ENCODE peak calls at places on chromosome 9, in six cellular contexts. One of them, this sample, is unnamed.

GRCh38 chr9:84138543-84138942 is 157.9 kb downstream of the RMI1 start:
- DNase-seq in upper lobe of right lung: no peak
- DNase-seq in CD8-positive, alpha-beta T cell: no peak
- DNase-seq in A549: no peak
- DNase-seq in breast epithelium: no peak
- DNase-seq in psoas muscle: no peak
- DNase-seq in this sample: no peak

GRCh38 chr9:18905033-18905882 is 127.8 kb downstream of the SAXO1 start:
- DNase-seq in CD8-positive, alpha-beta T cell: no peak
- DNase-seq in breast epithelium: no peak
- DNase-seq in upper lobe of right lung: no peak
- DNase-seq in psoas muscle: no peak
- DNase-seq in A549: no peak
- DNase-seq in this sample: no peak

GRCh38 chr9:134391319-134392231 is 65.3 kb downstream of the RXRA start:
- DNase-seq in CD8-positive, alpha-beta T cell: peak; percentile 71
- DNase-seq in psoas muscle: no peak
- DNase-seq in breast epithelium: no peak
- DNase-seq in A549: no peak
- DNase-seq in upper lobe of right lung: no peak
- DNase-seq in this sample: no peak

GRCh38 chr9:117771162-117771561 is 67.0 kb downstream of the TLR4 start:
- DNase-seq in upper lobe of right lung: no peak
- DNase-seq in A549: no peak
- DNase-seq in psoas muscle: no peak
- DNase-seq in breast epithelium: no peak
- DNase-seq in CD8-positive, alpha-beta T cell: no peak
- DNase-seq in this sample: no peak

GRCh38 chr9:129176786-129177442 is 1.1 kb downstream of the IER5L start:
- DNase-seq in CD8-positive, alpha-beta T cell: no peak
- DNase-seq in psoas muscle: peak; percentile 44
- DNase-seq in breast epithelium: no peak
- DNase-seq in A549: no peak
- DNase-seq in upper lobe of right lung: peak; percentile 81
- DNase-seq in this sample: no peak

GRCh38 chr9:75148551-75148950 is 60.2 kb downstream of the OSTF1 start:
- DNase-seq in A549: no peak
- DNase-seq in breast epithelium: no peak
- DNase-seq in CD8-positive, alpha-beta T cell: no peak
- DNase-seq in psoas muscle: no peak
- DNase-seq in upper lobe of right lung: no peak
- DNase-seq in this sample: no peak

GRCh38 chr9:126158591-126159519 is 167.8 kb upstream of the MVB12B start:
- DNase-seq in upper lobe of right lung: peak; percentile 20
- DNase-seq in A549: no peak
- DNase-seq in breast epithelium: no peak
- DNase-seq in psoas muscle: no peak
- DNase-seq in CD8-positive, alpha-beta T cell: no peak
- DNase-seq in this sample: no peak

GRCh38 chr9:125550216-125550614 is 156.8 kb downstream of the MAPKAP1 start:
- DNase-seq in psoas muscle: no peak
- DNase-seq in breast epithelium: no peak
- DNase-seq in upper lobe of right lung: no peak
- DNase-seq in CD8-positive, alpha-beta T cell: no peak
- DNase-seq in A549: no peak
- DNase-seq in this sample: no peak

GRCh38 chr9:13942695-13943094 is 371.2 kb downstream of the NFIB start:
- DNase-seq in A549: peak; percentile 36
- DNase-seq in breast epithelium: no peak
- DNase-seq in CD8-positive, alpha-beta T cell: no peak
- DNase-seq in psoas muscle: peak; percentile 15
- DNase-seq in upper lobe of right lung: no peak
- DNase-seq in this sample: no peak

GRCh38 chr9:93210974-93211653 is 27.2 kb downstream of the WNK2 start:
- DNase-seq in upper lobe of right lung: no peak
- DNase-seq in CD8-positive, alpha-beta T cell: no peak
- DNase-seq in A549: no peak
- DNase-seq in breast epithelium: no peak
- DNase-seq in psoas muscle: no peak
- DNase-seq in this sample: no peak

GRCh38 chr9:70998962-70999361 is 122.5 kb downstream of the TRPM3 start:
- DNase-seq in upper lobe of right lung: no peak
- DNase-seq in CD8-positive, alpha-beta T cell: no peak
- DNase-seq in breast epithelium: no peak
- DNase-seq in A549: no peak
- DNase-seq in psoas muscle: no peak
- DNase-seq in this sample: no peak

GRCh38 chr9:77667151-77667550 is 19.0 kb upstream of the GNA14 start:
- DNase-seq in A549: no peak
- DNase-seq in CD8-positive, alpha-beta T cell: no peak
- DNase-seq in upper lobe of right lung: no peak
- DNase-seq in psoas muscle: no peak
- DNase-seq in breast epithelium: no peak
- DNase-seq in this sample: no peak

GRCh38 chr9:114405294-114406034 is 17.7 kb upstream of the AKNA start:
- DNase-seq in breast epithelium: peak; percentile 61
- DNase-seq in CD8-positive, alpha-beta T cell: peak; percentile 80
- DNase-seq in psoas muscle: peak; percentile 70
- DNase-seq in A549: peak; percentile 90
- DNase-seq in upper lobe of right lung: peak; percentile 82
- DNase-seq in this sample: no peak

GRCh38 chr9:38025166-38025565 is 43.9 kb downstream of the SHB start:
- DNase-seq in breast epithelium: no peak
- DNase-seq in A549: no peak
- DNase-seq in upper lobe of right lung: no peak
- DNase-seq in CD8-positive, alpha-beta T cell: no peak
- DNase-seq in psoas muscle: no peak
- DNase-seq in this sample: no peak
- H3K4me1 ChIP-seq in breast epithelium: peaks cover 45% of the 10 kb centered on the region
- H3K4me1 ChIP-seq in A549: peaks cover 97% of the 10 kb centered on the region
- H3K4me1 ChIP-seq in upper lobe of right lung: peaks cover 60% of the 10 kb centered on the region
- H3K4me1 ChIP-seq in CD8-positive, alpha-beta T cell: no peaks in the 10 kb centered on the region
- H3K4me1 ChIP-seq in psoas muscle: peaks cover 51% of the 10 kb centered on the region
- H3K4me1 ChIP-seq in this sample: peaks cover 32% of the 10 kb centered on the region

DNA sequence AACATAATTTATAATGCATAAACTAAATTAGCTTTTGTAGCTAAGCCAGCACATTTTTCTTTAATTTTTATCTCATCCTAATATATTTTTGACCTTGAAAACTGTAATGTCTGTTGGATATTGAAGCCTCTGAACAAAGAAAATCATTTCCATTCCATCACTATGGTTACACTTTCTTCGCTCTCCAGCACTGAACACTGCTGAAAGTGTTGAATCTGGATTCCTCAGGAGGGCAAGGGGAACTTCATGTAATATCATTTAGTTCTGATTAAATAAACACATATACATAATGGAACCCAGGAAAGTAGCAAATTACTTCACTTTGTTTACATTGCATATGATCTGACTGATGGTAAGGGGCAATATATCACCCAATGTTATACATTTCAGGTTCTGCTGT is 329.2 kb downstream of the ELAVL2 start:
- DNase-seq in upper lobe of right lung: no peak
- DNase-seq in psoas muscle: no peak
- DNase-seq in A549: no peak
- DNase-seq in CD8-positive, alpha-beta T cell: no peak
- DNase-seq in breast epithelium: no peak
- DNase-seq in this sample: no peak
- H3K27ac ChIP-seq in upper lobe of right lung: no peak overlapping the region
- H3K27ac ChIP-seq in psoas muscle: no peak overlapping the region
- H3K27ac ChIP-seq in A549: no peak overlapping the region
- H3K27ac ChIP-seq in CD8-positive, alpha-beta T cell: no peak overlapping the region
- H3K27ac ChIP-seq in breast epithelium: no peak overlapping the region
- H3K27ac ChIP-seq in this sample: no peak overlapping the region

DNA sequence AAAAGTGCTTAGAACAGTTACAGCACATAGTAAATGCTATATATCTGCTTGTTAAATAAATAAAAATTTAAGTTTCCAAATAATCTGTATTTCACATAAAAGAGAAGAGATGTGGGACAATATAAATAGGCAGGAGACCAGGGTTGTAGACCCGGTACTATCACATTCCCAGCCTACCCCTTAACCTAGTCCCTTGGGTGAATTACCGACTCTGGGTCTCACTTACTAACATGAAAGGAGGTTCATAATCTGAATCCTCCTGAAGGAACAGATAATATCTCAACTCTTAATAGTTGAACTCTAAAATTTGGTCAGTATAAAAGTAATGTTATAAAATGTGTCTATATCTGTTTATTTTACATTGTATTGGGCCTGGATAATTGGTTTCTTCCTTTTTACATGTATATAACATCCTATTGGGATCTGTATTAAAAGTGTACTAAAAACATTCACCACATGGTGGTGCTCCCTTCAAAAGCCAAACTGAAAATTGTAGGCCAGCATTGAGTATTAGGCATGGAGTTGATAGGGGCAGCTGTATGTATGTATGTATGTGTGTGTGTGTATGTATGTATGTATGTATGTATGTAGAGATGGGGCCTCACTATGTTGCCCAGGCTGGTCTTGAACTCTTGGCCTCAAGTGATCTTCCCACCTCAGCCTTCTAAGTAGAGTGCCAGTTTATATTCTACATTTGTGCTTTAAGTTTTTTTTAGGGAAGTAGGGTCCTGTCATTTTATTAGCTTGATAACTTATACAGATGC is 64.2 kb upstream of the ABL1 start:
- DNase-seq in A549: peak; percentile 71
- DNase-seq in upper lobe of right lung: no peak
- DNase-seq in CD8-positive, alpha-beta T cell: no peak
- DNase-seq in breast epithelium: no peak
- DNase-seq in psoas muscle: no peak
- DNase-seq in this sample: no peak
- TF ChIP-seq CTCF in A549: peak; percentile 87
- TF ChIP-seq CTCF in upper lobe of right lung: peak; percentile 67
- TF ChIP-seq CTCF in CD8-positive, alpha-beta T cell: peak; percentile 70
- TF ChIP-seq CTCF in breast epithelium: peak; percentile 75
- TF ChIP-seq CTCF in psoas muscle: peak; percentile 71
- TF ChIP-seq CTCF in this sample: peak; percentile 67

GRCh38 chr9:69379250-69379982 is 54.4 kb downstream of the ENTREP1 start:
- DNase-seq in psoas muscle: peak; percentile 47
- DNase-seq in A549: no peak
- DNase-seq in breast epithelium: no peak
- DNase-seq in CD8-positive, alpha-beta T cell: no peak
- DNase-seq in upper lobe of right lung: no peak
- DNase-seq in this sample: no peak
- H3K4me1 ChIP-seq in psoas muscle: peaks cover 68% of the 10 kb centered on the region
- H3K4me1 ChIP-seq in A549: no peaks in the 10 kb centered on the region
- H3K4me1 ChIP-seq in breast epithelium: peaks cover 4% of the 10 kb centered on the region
- H3K4me1 ChIP-seq in CD8-positive, alpha-beta T cell: no peaks in the 10 kb centered on the region
- H3K4me1 ChIP-seq in upper lobe of right lung: peaks cover 13% of the 10 kb centered on the region
- H3K4me1 ChIP-seq in this sample: no peaks in the 10 kb centered on the region

GRCh38 chr9:127173063-127173462 is 50.6 kb upstream of the ANGPTL2 start:
- DNase-seq in CD8-positive, alpha-beta T cell: no peak
- DNase-seq in A549: no peak
- DNase-seq in upper lobe of right lung: no peak
- DNase-seq in psoas muscle: no peak
- DNase-seq in breast epithelium: peak; percentile 6
- DNase-seq in this sample: no peak
- H3K27ac ChIP-seq in CD8-positive, alpha-beta T cell: no peak overlapping the region
- H3K27ac ChIP-seq in A549: no peak overlapping the region
- H3K27ac ChIP-seq in upper lobe of right lung: no peak overlapping the region
- H3K27ac ChIP-seq in psoas muscle: no peak overlapping the region
- H3K27ac ChIP-seq in breast epithelium: no peak overlapping the region
- H3K27ac ChIP-seq in this sample: no peak overlapping the region

DNA sequence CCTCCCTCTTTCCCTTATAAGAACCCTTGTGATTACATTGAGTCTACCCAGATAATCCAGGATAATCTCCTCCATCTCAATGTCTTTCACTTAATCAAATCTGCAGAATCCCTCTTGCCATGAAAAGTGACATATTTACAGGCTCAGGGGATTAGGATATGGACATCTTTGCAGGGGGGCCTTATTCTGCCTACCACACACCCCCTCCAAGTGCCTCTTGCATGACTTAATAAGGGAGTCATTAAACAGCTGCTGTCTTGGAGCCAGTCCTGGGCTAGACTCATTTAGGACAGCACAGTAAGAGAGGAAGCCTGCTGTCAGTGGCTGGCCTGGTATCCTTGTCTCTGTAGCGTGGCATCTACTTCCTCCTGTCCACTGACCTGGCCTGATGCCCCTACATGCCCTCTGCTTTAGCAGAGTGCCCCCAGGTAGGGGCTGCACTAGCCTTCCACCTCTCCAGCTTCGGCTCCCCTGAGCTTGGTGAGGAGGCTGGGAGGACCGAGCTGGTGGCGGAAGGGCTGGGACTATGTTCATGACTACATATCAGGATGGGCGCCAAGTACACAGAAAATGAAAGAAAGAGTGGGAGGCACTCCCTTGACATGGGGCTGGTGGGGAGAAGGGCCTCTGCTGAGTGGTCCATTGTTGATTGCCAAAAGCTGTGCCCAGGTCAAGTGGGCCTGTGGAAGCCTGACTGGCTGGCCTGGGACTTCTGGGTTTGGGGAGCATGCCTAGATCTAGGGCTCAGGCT is 17.2 kb downstream of the ENHO start:
- DNase-seq in upper lobe of right lung: no peak
- DNase-seq in breast epithelium: no peak
- DNase-seq in psoas muscle: no peak
- DNase-seq in CD8-positive, alpha-beta T cell: no peak
- DNase-seq in A549: no peak
- DNase-seq in this sample: no peak
- TF ChIP-seq CTCF in upper lobe of right lung: no peak
- TF ChIP-seq CTCF in breast epithelium: no peak
- TF ChIP-seq CTCF in psoas muscle: no peak
- TF ChIP-seq CTCF in CD8-positive, alpha-beta T cell: no peak
- TF ChIP-seq CTCF in A549: no peak
- TF ChIP-seq CTCF in this sample: no peak

DNA sequence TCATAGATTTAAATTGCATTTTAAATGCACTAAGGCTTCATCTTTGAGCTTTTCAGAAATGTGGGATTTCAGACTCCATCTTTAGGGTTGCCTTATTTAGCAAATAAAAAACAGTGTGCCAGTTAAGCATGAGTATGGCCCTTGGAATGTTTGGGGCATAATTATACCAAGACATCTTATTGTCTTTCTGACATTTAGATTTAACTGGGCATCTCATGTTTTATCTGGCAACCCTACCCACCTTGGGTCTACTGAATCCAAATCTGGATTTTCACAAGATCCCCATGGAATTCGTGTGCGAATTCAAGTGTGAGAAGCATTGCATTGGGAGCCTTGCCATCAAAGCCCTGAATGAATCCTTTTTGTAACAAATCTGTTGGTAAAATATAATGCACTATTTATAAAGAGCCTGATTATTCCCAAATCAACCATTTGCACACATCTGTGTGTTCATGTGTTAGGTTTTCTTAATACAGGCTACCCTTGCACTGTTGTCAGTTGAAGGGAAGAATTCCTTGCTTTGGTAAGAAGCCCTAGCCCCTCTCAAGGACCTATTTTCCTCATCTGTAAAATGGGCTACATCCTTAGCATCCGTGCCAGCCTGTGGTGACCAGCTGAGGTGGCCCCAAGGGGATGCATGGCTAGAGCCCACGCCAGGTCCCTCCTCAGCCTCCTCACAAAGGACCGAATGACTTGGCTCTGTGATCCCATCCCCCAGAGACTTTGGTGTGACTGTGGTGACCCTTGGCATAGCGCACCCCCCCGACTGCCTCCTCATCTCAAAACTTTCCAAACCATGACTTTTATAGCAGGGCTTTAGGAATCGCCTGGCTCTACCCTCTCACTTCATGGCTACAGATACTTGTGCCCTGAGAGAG is 8.1 kb downstream of the GSN start:
- DNase-seq in CD8-positive, alpha-beta T cell: no peak
- DNase-seq in A549: no peak
- DNase-seq in upper lobe of right lung: no peak
- DNase-seq in psoas muscle: no peak
- DNase-seq in breast epithelium: no peak
- DNase-seq in this sample: no peak
- H3K4me1 ChIP-seq in CD8-positive, alpha-beta T cell: no peaks in the 10 kb centered on the region
- H3K4me1 ChIP-seq in A549: peaks cover 41% of the 10 kb centered on the region
- H3K4me1 ChIP-seq in upper lobe of right lung: peaks cover 58% of the 10 kb centered on the region
- H3K4me1 ChIP-seq in psoas muscle: peaks cover 56% of the 10 kb centered on the region
- H3K4me1 ChIP-seq in breast epithelium: peaks cover 43% of the 10 kb centered on the region
- H3K4me1 ChIP-seq in this sample: peaks cover 95% of the 10 kb centered on the region

GRCh38 chr9:82757921-82758320 is 305.0 kb downstream of the RASEF start:
- DNase-seq in breast epithelium: no peak
- DNase-seq in upper lobe of right lung: no peak
- DNase-seq in A549: no peak
- DNase-seq in psoas muscle: no peak
- DNase-seq in CD8-positive, alpha-beta T cell: no peak
- DNase-seq in this sample: no peak
- H3K27ac ChIP-seq in breast epithelium: no peak overlapping the region
- H3K27ac ChIP-seq in upper lobe of right lung: no peak overlapping the region
- H3K27ac ChIP-seq in A549: no peak overlapping the region
- H3K27ac ChIP-seq in psoas muscle: no peak overlapping the region
- H3K27ac ChIP-seq in CD8-positive, alpha-beta T cell: no peak overlapping the region
- H3K27ac ChIP-seq in this sample: no peak overlapping the region

This sample was measured in thoracic aorta.